ENCODE peak calls at places on chromosomes 6 and 20, in five cellular contexts. U is NT2/D1, E is HEK293T, X is H1, Y is HepG2. L is an unnamed sample.

GRCh38 chr20:63686492-63687321 is 9.7 kb upstream of the TNFRSF6B start:
- DNase-seq in U (no peak), E (no peak), X (no peak), Y (no peak), L (no peak)

GRCh38 chr6:89239338-89239737 is 22.2 kb upstream of the GABRR1 start:
- DNase-seq in U (no peak), E (peak; percentile 26), X (no peak), Y (no peak), L (no peak)

GRCh38 chr6:113824411-113824810 is 32.7 kb upstream of the MARCKS start:
- DNase-seq in U (no peak), E (no peak), X (no peak), Y (no peak), L (no peak)

GRCh38 chr6:32976334-32977069 is 8.1 kb downstream of the BRD2 start:
- DNase-seq in U (no peak), E (no peak), X (no peak), Y (no peak), L (no peak)

GRCh38 chr6:137271245-137272183 is 52.3 kb upstream of the IFNGR1 start:
- DNase-seq in U (peak; percentile 22), E (peak; percentile 49), X (no peak), Y (peak; percentile 75), L (no peak)

GRCh38 chr6:105780146-105780860 is 305.8 kb upstream of the PRDM1 start:
- DNase-seq in U (peak; percentile 15), E (no peak), X (no peak), Y (no peak), L (no peak)

GRCh38 chr6:126228001-126228791 is 111.7 kb upstream of the CENPW start:
- DNase-seq in U (no peak), E (peak; percentile 13), X (no peak), Y (no peak), L (no peak)

GRCh38 chr20:59819496-59820203 is 113.8 kb downstream of the SYCP2 start:
- DNase-seq in U (no peak), E (no peak), X (no peak), Y (no peak), L (no peak)

GRCh38 chr6:3571836-3572235 is 115.0 kb upstream of the SLC22A23 start:
- DNase-seq in U (no peak), E (no peak), X (no peak), Y (no peak), L (no peak)

GRCh38 chr20:63737690-63737939 is 1.2 kb downstream of the LIME1 start:
- DNase-seq in U (no peak), E (no peak), X (no peak), Y (peak; percentile 60), L (no peak)

GRCh38 chr6:1079525-1079924 is 232.4 kb upstream of the FOXQ1 start:
- DNase-seq in U (no peak), E (no peak), X (no peak), Y (no peak), L (no peak)

GRCh38 chr20:19735446-19735845 is 22.6 kb upstream of the RIN2 start:
- DNase-seq in U (no peak), E (peak; percentile 19), X (no peak), Y (peak; percentile 48), L (peak; percentile 3)

GRCh38 chr20:37968726-37969401 is 64.4 kb downstream of the TTI1 start:
- DNase-seq in U (peak; percentile 57), E (no peak), X (no peak), Y (no peak), L (no peak)

GRCh38 chr6:107561325-107561724 is 71.4 kb downstream of the SOBP start:
- DNase-seq in U (no peak), E (no peak), X (no peak), Y (no peak), L (no peak)

GRCh38 chr20:57070296-57070695 is 196.1 kb downstream of the BMP7 start:
- DNase-seq in U (no peak), E (no peak), X (no peak), Y (no peak), L (no peak)

GRCh38 chr6:134455319-134455718 is 137.4 kb upstream of the SGK1 start:
- DNase-seq in U (no peak), E (no peak), X (no peak), Y (no peak), L (no peak)

GRCh38 chr20:4949833-4950178 is 51.5 kb downstream of the SLC23A2 start:
- DNase-seq in U (no peak), E (peak; percentile 39), X (no peak), Y (peak; percentile 30), L (no peak)

GRCh38 chr6:53119772-53120409 is 28.8 kb downstream of the GCM1 start:
- DNase-seq in U (peak; percentile 66), E (no peak), X (peak; percentile 29), Y (peak; percentile 92), L (no peak)

GRCh38 chr6:137224890-137225198 is 5.7 kb upstream of the IFNGR1 start:
- DNase-seq in U (no peak), E (no peak), X (no peak), Y (no peak), L (peak; percentile 70)

GRCh38 chr6:130018830-130019795 is 732 bp downstream of the L3MBTL3 start:
- DNase-seq in U (no peak), E (peak; percentile 47), X (no peak), Y (no peak), L (no peak)

GRCh38 chr6:15526129-15526764 is 136.6 kb downstream of the DTNBP1 start:
- DNase-seq in U (no peak), E (no peak), X (no peak), Y (peak; percentile 37), L (peak; percentile 38)

DNA sequence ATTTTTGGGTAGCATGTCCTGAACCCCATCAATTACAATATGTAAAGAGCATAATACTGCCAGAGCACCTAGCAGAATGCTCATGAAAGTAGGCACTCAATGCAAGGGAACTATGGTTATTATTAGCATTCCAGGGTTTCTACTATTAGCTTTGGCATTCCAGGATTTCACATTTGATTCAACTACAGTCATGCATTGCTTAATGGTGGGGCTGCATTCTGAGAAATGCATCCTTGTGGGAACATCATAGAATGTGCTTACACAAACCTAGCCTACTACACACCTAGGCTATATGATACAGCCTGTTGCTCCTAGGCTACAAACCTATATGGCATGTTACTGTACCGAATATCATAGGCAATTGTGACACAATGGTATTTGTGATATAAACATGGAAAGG is 247.8 kb downstream of the CD83 start:
- DNase-seq in U (no peak), E (no peak), X (no peak), Y (no peak), L (no peak)
- TF ChIP-seq SUZ12 in U (no peak), E (no peak), X (no peak), Y (no peak), L (no peak)

GRCh38 chr6:37207903-37208456 is 38.0 kb downstream of the PIM1 start:
- DNase-seq in U (peak; percentile 67), E (peak; percentile 82), X (peak; percentile 87), Y (peak; percentile 87), L (peak; percentile 28)
- TF ChIP-seq SUZ12 in U (no peak), E (no peak), X (no peak), Y (no peak), L (no peak)

GRCh38 chr6:56911847-56912246 is 43.1 kb upstream of the BEND6 start:
- DNase-seq in U (peak; percentile 35), E (no peak), X (no peak), Y (no peak), L (no peak)
- TF ChIP-seq SUZ12 in U (no peak), E (no peak), X (no peak), Y (no peak), L (no peak)

GRCh38 chr6:17599885-17600526 is at the start of gene FAM8A1:
- DNase-seq in U (peak; percentile 84), E (peak; percentile 95), X (peak; percentile 90), Y (peak; percentile 91), L (peak; percentile 66)

GRCh38 chr6:17602888-17603287 is 2.8 kb downstream of the FAM8A1 start:
- DNase-seq in U (no peak), E (no peak), X (no peak), Y (peak; percentile 87), L (no peak)

GRCh38 chr6:17600527-17601388 is 656 bp downstream of the FAM8A1 start:
- DNase-seq in U (no peak), E (peak; percentile 34), X (no peak), Y (peak; percentile 24), L (no peak)

GRCh38 chr6:17606606-17607005 is 6.5 kb downstream of the FAM8A1 start:
- DNase-seq in U (no peak), E (no peak), X (no peak), Y (no peak), L (no peak)

DNA sequence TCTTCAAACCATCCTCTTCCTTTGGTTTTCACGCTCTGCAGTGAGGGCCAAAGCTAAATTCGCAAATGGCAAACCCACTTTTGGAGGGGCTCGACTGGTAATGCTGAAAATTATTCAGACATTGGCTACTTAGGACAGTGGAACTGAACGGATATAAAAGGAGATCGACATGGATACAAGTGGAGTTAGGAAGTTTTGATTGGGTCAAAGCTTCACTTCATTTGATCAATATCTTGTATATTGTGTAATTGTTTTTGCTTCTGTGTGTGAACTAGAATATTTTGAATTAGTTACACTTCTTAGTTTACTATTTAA is 1.2 kb downstream of the FAM8A1 start:
- DNase-seq in U (no peak), E (no peak), X (no peak), Y (no peak), L (no peak)
- TF ChIP-seq SUZ12 in U (no peak), E (no peak), X (no peak), Y (no peak), L (no peak)

DNA sequence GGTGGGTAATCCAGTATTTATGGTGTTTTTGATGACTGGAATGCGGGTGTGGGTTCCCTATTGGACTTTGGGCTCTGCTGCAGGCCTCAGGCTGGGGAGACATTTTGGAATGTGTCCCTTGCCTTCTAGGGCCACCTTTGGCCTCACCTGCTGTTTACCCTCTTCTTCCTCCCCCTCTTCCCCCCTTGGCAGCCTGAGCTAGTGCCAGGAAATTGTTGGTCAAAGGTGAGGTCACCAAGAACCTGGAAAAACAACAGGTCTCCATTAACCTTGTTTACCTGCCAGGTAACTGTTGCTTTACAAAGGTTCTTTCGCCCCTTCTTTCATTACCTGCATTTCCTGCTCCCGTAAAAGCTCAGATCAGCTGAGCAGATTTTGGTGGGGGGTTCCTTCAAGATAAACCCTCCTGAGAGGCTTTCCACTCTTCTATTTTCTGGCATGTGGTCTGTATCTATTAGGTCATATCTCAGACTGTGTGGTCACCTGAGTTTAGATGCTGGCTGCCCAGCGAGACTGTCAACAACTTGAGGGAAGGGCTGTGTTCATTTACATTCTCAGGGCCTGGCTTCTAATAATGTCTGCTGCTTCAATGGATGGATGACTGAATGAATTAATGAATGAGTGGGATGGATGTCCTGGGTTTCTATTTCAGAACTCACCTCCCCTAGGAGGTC is 34.7 kb downstream of the VEGFA start:
- DNase-seq in U (no peak), E (no peak), X (no peak), Y (peak; percentile 85), L (no peak)
- TF ChIP-seq SUZ12 in U (no peak), E (no peak), X (no peak), Y (no peak), L (no peak)

GRCh38 chr6:123189805-123190204 is 193.8 kb downstream of the CLVS2 start:
- DNase-seq in U (no peak), E (no peak), X (no peak), Y (no peak), L (no peak)
- TF ChIP-seq SUZ12 in U (no peak), E (no peak), X (no peak), Y (no peak), L (no peak)